ENCODE peak calls at places on chromosomes 1 and 21, in six cellular contexts. One of them, this sample, is unnamed.

GRCh38 chr1:116951175-116951935 is 41.6 kb downstream of the PTGFRN start:
- DNase-seq in GM10248: no peak
- DNase-seq in NT2/D1: no peak
- DNase-seq in left colon: peak; percentile 51
- DNase-seq in endothelial cell: no peak
- DNase-seq in A549: no peak
- DNase-seq in this sample: no peak

GRCh38 chr1:53080769-53081168 is 18.8 kb downstream of the PODN start:
- DNase-seq in GM10248: no peak
- DNase-seq in NT2/D1: no peak
- DNase-seq in left colon: no peak
- DNase-seq in endothelial cell: no peak
- DNase-seq in A549: no peak
- DNase-seq in this sample: no peak

GRCh38 chr1:150535511-150536281 is 13.5 kb upstream of the ADAMTSL4 start:
- DNase-seq in GM10248: no peak
- DNase-seq in NT2/D1: no peak
- DNase-seq in left colon: no peak
- DNase-seq in endothelial cell: no peak
- DNase-seq in A549: no peak
- DNase-seq in this sample: no peak

GRCh38 chr1:27821761-27822315 is 8.7 kb upstream of the PPP1R8 start:
- DNase-seq in GM10248: no peak
- DNase-seq in NT2/D1: no peak
- DNase-seq in left colon: no peak
- DNase-seq in endothelial cell: no peak
- DNase-seq in A549: no peak
- DNase-seq in this sample: no peak

GRCh38 chr1:85297855-85298629 is 21.6 kb upstream of the BCL10 start:
- DNase-seq in GM10248: peak; percentile 68
- DNase-seq in NT2/D1: no peak
- DNase-seq in left colon: peak; percentile 61
- DNase-seq in endothelial cell: no peak
- DNase-seq in A549: peak; percentile 59
- DNase-seq in this sample: no peak

GRCh38 chr1:22872971-22873664 is 99.5 kb downstream of the LACTBL1 start:
- DNase-seq in GM10248: no peak
- DNase-seq in NT2/D1: no peak
- DNase-seq in left colon: no peak
- DNase-seq in endothelial cell: no peak
- DNase-seq in A549: no peak
- DNase-seq in this sample: no peak

GRCh38 chr1:13619909-13620308 is 36.3 kb downstream of the PDPN start:
- DNase-seq in GM10248: no peak
- DNase-seq in NT2/D1: no peak
- DNase-seq in left colon: peak; percentile 28
- DNase-seq in endothelial cell: no peak
- DNase-seq in A549: no peak
- DNase-seq in this sample: no peak

GRCh38 chr1:87904668-87905067 is 576.0 kb downstream of the LMO4 start:
- DNase-seq in GM10248: no peak
- DNase-seq in NT2/D1: no peak
- DNase-seq in left colon: no peak
- DNase-seq in endothelial cell: no peak
- DNase-seq in A549: no peak
- DNase-seq in this sample: no peak

GRCh38 chr1:76269175-76269574 is 194.6 kb downstream of the ST6GALNAC3 start:
- DNase-seq in GM10248: no peak
- DNase-seq in NT2/D1: no peak
- DNase-seq in left colon: no peak
- DNase-seq in endothelial cell: no peak
- DNase-seq in A549: no peak
- DNase-seq in this sample: peak; percentile 38

GRCh38 chr1:196667131-196667530 is 15.3 kb downstream of the CFH start:
- DNase-seq in GM10248: no peak
- DNase-seq in NT2/D1: no peak
- DNase-seq in left colon: no peak
- DNase-seq in endothelial cell: no peak
- DNase-seq in A549: no peak
- DNase-seq in this sample: no peak

GRCh38 chr1:201207046-201207445 is 16.4 kb downstream of the IGFN1 start:
- DNase-seq in GM10248: no peak
- DNase-seq in NT2/D1: no peak
- DNase-seq in left colon: no peak
- DNase-seq in endothelial cell: no peak
- DNase-seq in A549: no peak
- DNase-seq in this sample: no peak

GRCh38 chr1:64969305-64970066 is 3.1 kb upstream of the JAK1 start:
- DNase-seq in GM10248: no peak
- DNase-seq in NT2/D1: no peak
- DNase-seq in left colon: no peak
- DNase-seq in endothelial cell: no peak
- DNase-seq in A549: no peak
- DNase-seq in this sample: no peak

GRCh38 chr1:12594966-12595838 is 22.8 kb downstream of the DHRS3 start:
- DNase-seq in GM10248: no peak
- DNase-seq in NT2/D1: no peak
- DNase-seq in left colon: peak; percentile 62
- DNase-seq in endothelial cell: peak; percentile 46
- DNase-seq in A549: peak; percentile 69
- DNase-seq in this sample: no peak

GRCh38 chr1:38038836-38039235 is 7.8 kb downstream of the POU3F1 start:
- DNase-seq in GM10248: no peak
- DNase-seq in NT2/D1: no peak
- DNase-seq in left colon: no peak
- DNase-seq in endothelial cell: no peak
- DNase-seq in A549: no peak
- DNase-seq in this sample: no peak

GRCh38 chr1:183444243-183444642 is 26.1 kb upstream of the NMNAT2 start:
- DNase-seq in GM10248: no peak
- DNase-seq in NT2/D1: no peak
- DNase-seq in left colon: no peak
- DNase-seq in endothelial cell: no peak
- DNase-seq in A549: no peak
- DNase-seq in this sample: no peak

GRCh38 chr21:31957631-31958030 is 84.8 kb downstream of the HUNK start:
- DNase-seq in GM10248: no peak
- DNase-seq in NT2/D1: no peak
- DNase-seq in left colon: no peak
- DNase-seq in endothelial cell: no peak
- DNase-seq in A549: no peak
- DNase-seq in this sample: no peak

GRCh38 chr1:36567601-36568341 is 85.1 kb upstream of the CSF3R start:
- DNase-seq in GM10248: no peak
- DNase-seq in NT2/D1: no peak
- DNase-seq in left colon: no peak
- DNase-seq in endothelial cell: no peak
- DNase-seq in A549: no peak
- DNase-seq in this sample: no peak

GRCh38 chr21:36560933-36561575 is 81.1 kb upstream of the CLDN14 start:
- DNase-seq in GM10248: no peak
- DNase-seq in NT2/D1: no peak
- DNase-seq in left colon: no peak
- DNase-seq in endothelial cell: no peak
- DNase-seq in A549: no peak
- DNase-seq in this sample: no peak

GRCh38 chr1:1358433-1359201 is at the start of gene MXRA8:
- DNase-seq in GM10248: no peak
- DNase-seq in NT2/D1: no peak
- DNase-seq in left colon: peak; percentile 81
- DNase-seq in endothelial cell: no peak
- DNase-seq in A549: no peak
- DNase-seq in this sample: no peak

GRCh38 chr1:184300446-184300845 is 86.4 kb upstream of the C1orf21 start:
- DNase-seq in GM10248: no peak
- DNase-seq in NT2/D1: no peak
- DNase-seq in left colon: no peak
- DNase-seq in endothelial cell: no peak
- DNase-seq in A549: no peak
- DNase-seq in this sample: no peak

GRCh38 chr1:27951396-27951795 is 8.4 kb upstream of the XKR8 start:
- DNase-seq in GM10248: no peak
- DNase-seq in NT2/D1: no peak
- DNase-seq in left colon: no peak
- DNase-seq in endothelial cell: no peak
- DNase-seq in A549: no peak
- DNase-seq in this sample: no peak

GRCh38 chr1:113048064-113048463 is 24.9 kb upstream of the LRIG2 start:
- DNase-seq in GM10248: no peak
- DNase-seq in NT2/D1: no peak
- DNase-seq in left colon: peak; percentile 48
- DNase-seq in endothelial cell: no peak
- DNase-seq in A549: no peak
- DNase-seq in this sample: no peak

GRCh38 chr1:111209622-111210021 is 9.2 kb upstream of the DENND2D start:
- DNase-seq in GM10248: no peak
- DNase-seq in NT2/D1: no peak
- DNase-seq in left colon: no peak
- DNase-seq in endothelial cell: no peak
- DNase-seq in A549: no peak
- DNase-seq in this sample: no peak

GRCh38 chr1:23371987-23372386 is 2.4 kb upstream of the ZNF436 start:
- DNase-seq in GM10248: no peak
- DNase-seq in NT2/D1: no peak
- DNase-seq in left colon: no peak
- DNase-seq in endothelial cell: no peak
- DNase-seq in A549: no peak
- DNase-seq in this sample: no peak

GRCh38 chr21:43311303-43311817 is 115.6 kb downstream of the SIK1 start:
- DNase-seq in GM10248: no peak
- DNase-seq in NT2/D1: no peak
- DNase-seq in left colon: peak; percentile 83
- DNase-seq in endothelial cell: no peak
- DNase-seq in A549: no peak
- DNase-seq in this sample: no peak

GRCh38 chr1:212256404-212256803 is 28.8 kb upstream of the PPP2R5A start:
- DNase-seq in GM10248: no peak
- DNase-seq in NT2/D1: no peak
- DNase-seq in left colon: no peak
- DNase-seq in endothelial cell: no peak
- DNase-seq in A549: no peak
- DNase-seq in this sample: peak; percentile 84

GRCh38 chr1:167515893-167516321 is 2.4 kb downstream of the CD247 start:
- DNase-seq in GM10248: no peak
- DNase-seq in NT2/D1: no peak
- DNase-seq in left colon: no peak
- DNase-seq in endothelial cell: no peak
- DNase-seq in A549: no peak
- DNase-seq in this sample: no peak

GRCh38 chr1:235054466-235054865 is 74.2 kb downstream of the TOMM20 start:
- DNase-seq in GM10248: no peak
- DNase-seq in NT2/D1: no peak
- DNase-seq in left colon: no peak
- DNase-seq in endothelial cell: no peak
- DNase-seq in A549: no peak
- DNase-seq in this sample: no peak

GRCh38 chr1:209546390-209547080 is 37.0 kb upstream of the CAMK1G start:
- DNase-seq in GM10248: no peak
- DNase-seq in NT2/D1: no peak
- DNase-seq in left colon: no peak
- DNase-seq in endothelial cell: no peak
- DNase-seq in A549: no peak
- DNase-seq in this sample: no peak

GRCh38 chr1:109277434-109278204 is 5.3 kb downstream of the PSRC1 start:
- DNase-seq in GM10248: peak; percentile 88
- DNase-seq in NT2/D1: peak; percentile 57
- DNase-seq in left colon: peak; percentile 88
- DNase-seq in endothelial cell: peak; percentile 81
- DNase-seq in A549: peak; percentile 64
- DNase-seq in this sample: peak; percentile 59

GRCh38 chr21:42596657-42597056 is 56.8 kb upstream of the PDE9A start:
- DNase-seq in GM10248: no peak
- DNase-seq in NT2/D1: no peak
- DNase-seq in left colon: no peak
- DNase-seq in endothelial cell: no peak
- DNase-seq in A549: no peak
- DNase-seq in this sample: no peak

GRCh38 chr1:206700445-206701036 is 15.8 kb downstream of the MAPKAPK2 start:
- DNase-seq in GM10248: no peak
- DNase-seq in NT2/D1: no peak
- DNase-seq in left colon: no peak
- DNase-seq in endothelial cell: no peak
- DNase-seq in A549: no peak
- DNase-seq in this sample: no peak

GRCh38 chr21:39968010-39968409 is 100.8 kb downstream of the PCP4 start:
- DNase-seq in GM10248: no peak
- DNase-seq in NT2/D1: no peak
- DNase-seq in left colon: no peak
- DNase-seq in endothelial cell: no peak
- DNase-seq in A549: no peak
- DNase-seq in this sample: no peak

GRCh38 chr1:218496561-218496960 is 151.4 kb downstream of the TGFB2 start:
- DNase-seq in GM10248: no peak
- DNase-seq in NT2/D1: peak; percentile 36
- DNase-seq in left colon: no peak
- DNase-seq in endothelial cell: no peak
- DNase-seq in A549: peak; percentile 79
- DNase-seq in this sample: no peak

GRCh38 chr1:205813755-205814058 is 709 bp upstream of the SLC41A1 start:
- DNase-seq in GM10248: no peak
- DNase-seq in NT2/D1: no peak
- DNase-seq in left colon: no peak
- DNase-seq in endothelial cell: no peak
- DNase-seq in A549: no peak
- DNase-seq in this sample: no peak

GRCh38 chr21:38386967-38387366 is 111.3 kb downstream of the ERG start:
- DNase-seq in GM10248: no peak
- DNase-seq in NT2/D1: no peak
- DNase-seq in left colon: no peak
- DNase-seq in endothelial cell: no peak
- DNase-seq in A549: no peak
- DNase-seq in this sample: peak; percentile 86

GRCh38 chr21:43880111-43880985 is 15.3 kb downstream of the AGPAT3 start:
- DNase-seq in GM10248: no peak
- DNase-seq in NT2/D1: no peak
- DNase-seq in left colon: no peak
- DNase-seq in endothelial cell: no peak
- DNase-seq in A549: no peak
- DNase-seq in this sample: no peak